ENCODE peak calls at places on chromosomes 1 and 21, in five cellular contexts. One of them, this sample, is unnamed.
A peak's percentile ranks its signal among the peaks of the same experiment; 100 is the strongest.

GRCh38 chr1:154877370-154877974 is 7.4 kb upstream of the KCNN3 start:
- DNase-seq in RWPE1: no peak
- DNase-seq in left ventricle myocardium inferior: no peak
- DNase-seq in colonic mucosa: peak; percentile 46
- DNase-seq in tibial nerve: no peak
- DNase-seq in this sample: no peak

GRCh38 chr1:75736016-75736415 is 11.5 kb downstream of the ACADM start:
- DNase-seq in RWPE1: no peak
- DNase-seq in tibial nerve: no peak
- DNase-seq in colonic mucosa: no peak
- DNase-seq in left ventricle myocardium inferior: no peak
- DNase-seq in this sample: no peak

GRCh38 chr1:82597620-82598019 is 796.9 kb downstream of the ADGRL2 start:
- DNase-seq in tibial nerve: no peak
- DNase-seq in left ventricle myocardium inferior: no peak
- DNase-seq in colonic mucosa: no peak
- DNase-seq in RWPE1: no peak
- DNase-seq in this sample: no peak

GRCh38 chr1:207284209-207284892 is 37.1 kb upstream of the CD55 start:
- DNase-seq in left ventricle myocardium inferior: no peak
- DNase-seq in tibial nerve: no peak
- DNase-seq in RWPE1: no peak
- DNase-seq in colonic mucosa: no peak
- DNase-seq in this sample: no peak

GRCh38 chr1:167599839-167600581 is 30.0 kb upstream of the RCSD1 start:
- DNase-seq in tibial nerve: peak; percentile 28
- DNase-seq in colonic mucosa: peak; percentile 27
- DNase-seq in RWPE1: peak; percentile 36
- DNase-seq in left ventricle myocardium inferior: peak; percentile 33
- DNase-seq in this sample: no peak

GRCh38 chr1:36638268-36638667 is 155.6 kb upstream of the CSF3R start:
- DNase-seq in tibial nerve: no peak
- DNase-seq in RWPE1: no peak
- DNase-seq in left ventricle myocardium inferior: no peak
- DNase-seq in colonic mucosa: no peak
- DNase-seq in this sample: no peak

GRCh38 chr1:7808253-7808844 is 24.3 kb downstream of the PER3 start:
- DNase-seq in tibial nerve: no peak
- DNase-seq in colonic mucosa: no peak
- DNase-seq in RWPE1: peak; percentile 26
- DNase-seq in left ventricle myocardium inferior: no peak
- DNase-seq in this sample: no peak

GRCh38 chr1:206106328-206107167 is 10.6 kb downstream of the AVPR1B start:
- DNase-seq in colonic mucosa: peak; percentile 81
- DNase-seq in left ventricle myocardium inferior: peak; percentile 72
- DNase-seq in tibial nerve: peak; percentile 83
- DNase-seq in RWPE1: peak; percentile 92
- DNase-seq in this sample: no peak

GRCh38 chr21:32908529-32908928 is 117.2 kb upstream of the OLIG2 start:
- DNase-seq in left ventricle myocardium inferior: no peak
- DNase-seq in tibial nerve: no peak
- DNase-seq in RWPE1: no peak
- DNase-seq in colonic mucosa: no peak
- DNase-seq in this sample: no peak

GRCh38 chr1:2459757-2460156 is 16.3 kb upstream of the PLCH2 start:
- DNase-seq in tibial nerve: no peak
- DNase-seq in left ventricle myocardium inferior: peak; percentile 45
- DNase-seq in RWPE1: no peak
- DNase-seq in colonic mucosa: no peak
- DNase-seq in this sample: no peak

GRCh38 chr1:209633335-209633997 is 18.8 kb downstream of the LAMB3 start:
- DNase-seq in colonic mucosa: no peak
- DNase-seq in RWPE1: no peak
- DNase-seq in left ventricle myocardium inferior: no peak
- DNase-seq in tibial nerve: no peak
- DNase-seq in this sample: no peak

GRCh38 chr1:171845998-171846397 is 4.7 kb downstream of the DNM3 start:
- DNase-seq in left ventricle myocardium inferior: no peak
- DNase-seq in tibial nerve: no peak
- DNase-seq in colonic mucosa: no peak
- DNase-seq in RWPE1: no peak
- DNase-seq in this sample: no peak

GRCh38 chr1:21292991-21293536 is 2.8 kb upstream of the ECE1 start:
- DNase-seq in tibial nerve: no peak
- DNase-seq in colonic mucosa: no peak
- DNase-seq in RWPE1: no peak
- DNase-seq in left ventricle myocardium inferior: no peak
- DNase-seq in this sample: no peak

GRCh38 chr1:58249729-58250586 is 296.6 kb downstream of the OMA1 start:
- DNase-seq in left ventricle myocardium inferior: peak; percentile 21
- DNase-seq in RWPE1: no peak
- DNase-seq in colonic mucosa: no peak
- DNase-seq in tibial nerve: no peak
- DNase-seq in this sample: no peak

GRCh38 chr1:228154685-228155571 is 5.2 kb downstream of the GJC2 start:
- DNase-seq in tibial nerve: no peak
- DNase-seq in RWPE1: no peak
- DNase-seq in colonic mucosa: no peak
- DNase-seq in left ventricle myocardium inferior: peak; percentile 11
- DNase-seq in this sample: no peak

GRCh38 chr1:15997076-15997585 is 6.9 kb upstream of the SRARP start:
- DNase-seq in left ventricle myocardium inferior: no peak
- DNase-seq in tibial nerve: no peak
- DNase-seq in colonic mucosa: no peak
- DNase-seq in RWPE1: no peak
- DNase-seq in this sample: no peak

GRCh38 chr1:51910182-51910581 is 31.7 kb upstream of the NRDC start:
- DNase-seq in RWPE1: no peak
- DNase-seq in colonic mucosa: no peak
- DNase-seq in tibial nerve: no peak
- DNase-seq in left ventricle myocardium inferior: no peak
- DNase-seq in this sample: no peak

GRCh38 chr1:12276225-12276624 is 46.4 kb downstream of the VPS13D start:
- DNase-seq in colonic mucosa: no peak
- DNase-seq in tibial nerve: no peak
- DNase-seq in left ventricle myocardium inferior: no peak
- DNase-seq in RWPE1: no peak
- DNase-seq in this sample: no peak

GRCh38 chr1:7579016-7579415 is 192.1 kb upstream of the VAMP3 start:
- DNase-seq in tibial nerve: no peak
- DNase-seq in colonic mucosa: no peak
- DNase-seq in left ventricle myocardium inferior: no peak
- DNase-seq in RWPE1: no peak
- DNase-seq in this sample: no peak

GRCh38 chr1:54888080-54888733 is 1.2 kb upstream of the DHCR24 start:
- DNase-seq in tibial nerve: no peak
- DNase-seq in RWPE1: no peak
- DNase-seq in colonic mucosa: no peak
- DNase-seq in left ventricle myocardium inferior: no peak
- DNase-seq in this sample: no peak

GRCh38 chr1:58754683-58755467 is 29.0 kb downstream of the JUN start:
- DNase-seq in left ventricle myocardium inferior: no peak
- DNase-seq in tibial nerve: no peak
- DNase-seq in colonic mucosa: no peak
- DNase-seq in RWPE1: no peak
- DNase-seq in this sample: no peak

GRCh38 chr1:111930356-111930755 is 59.1 kb downstream of the KCND3 start:
- DNase-seq in RWPE1: no peak
- DNase-seq in left ventricle myocardium inferior: no peak
- DNase-seq in tibial nerve: no peak
- DNase-seq in colonic mucosa: no peak
- DNase-seq in this sample: no peak

GRCh38 chr1:183920651-183921050 is 115.7 kb downstream of the RGL1 start:
- DNase-seq in colonic mucosa: no peak
- DNase-seq in RWPE1: no peak
- DNase-seq in left ventricle myocardium inferior: no peak
- DNase-seq in tibial nerve: no peak
- DNase-seq in this sample: no peak

GRCh38 chr1:232047473-232047872 is 420.9 kb downstream of the DISC1 start:
- DNase-seq in tibial nerve: no peak
- DNase-seq in colonic mucosa: no peak
- DNase-seq in RWPE1: no peak
- DNase-seq in left ventricle myocardium inferior: no peak
- DNase-seq in this sample: no peak

GRCh38 chr1:173418107-173418985 is 58.8 kb upstream of the PRDX6 start:
- DNase-seq in RWPE1: no peak
- DNase-seq in left ventricle myocardium inferior: no peak
- DNase-seq in tibial nerve: no peak
- DNase-seq in colonic mucosa: no peak
- DNase-seq in this sample: no peak

GRCh38 chr1:146021622-146022402 is at the start of gene HJV:
- DNase-seq in left ventricle myocardium inferior: no peak
- DNase-seq in colonic mucosa: no peak
- DNase-seq in tibial nerve: no peak
- DNase-seq in RWPE1: no peak
- DNase-seq in this sample: no peak

GRCh38 chr1:170592591-170593111 is 60.7 kb downstream of the GORAB start:
- DNase-seq in left ventricle myocardium inferior: no peak
- DNase-seq in RWPE1: no peak
- DNase-seq in colonic mucosa: no peak
- DNase-seq in tibial nerve: no peak
- DNase-seq in this sample: no peak

GRCh38 chr21:35652196-35652595 is 408.1 kb downstream of the SETD4 start:
- DNase-seq in colonic mucosa: no peak
- DNase-seq in left ventricle myocardium inferior: no peak
- DNase-seq in tibial nerve: no peak
- DNase-seq in RWPE1: no peak
- DNase-seq in this sample: no peak

GRCh38 chr21:35651166-35651565 is 409.2 kb downstream of the SETD4 start:
- DNase-seq in colonic mucosa: no peak
- DNase-seq in left ventricle myocardium inferior: no peak
- DNase-seq in tibial nerve: no peak
- DNase-seq in RWPE1: no peak
- DNase-seq in this sample: no peak

GRCh38 chr21:35646606-35647005 is 413.7 kb downstream of the SETD4 start:
- DNase-seq in tibial nerve: no peak
- DNase-seq in colonic mucosa: no peak
- DNase-seq in left ventricle myocardium inferior: no peak
- DNase-seq in RWPE1: no peak
- DNase-seq in this sample: no peak

GRCh38 chr21:35649186-35649585 is 411.1 kb downstream of the SETD4 start:
- DNase-seq in tibial nerve: no peak
- DNase-seq in left ventricle myocardium inferior: no peak
- DNase-seq in colonic mucosa: no peak
- DNase-seq in RWPE1: peak; percentile 8
- DNase-seq in this sample: no peak

DNA sequence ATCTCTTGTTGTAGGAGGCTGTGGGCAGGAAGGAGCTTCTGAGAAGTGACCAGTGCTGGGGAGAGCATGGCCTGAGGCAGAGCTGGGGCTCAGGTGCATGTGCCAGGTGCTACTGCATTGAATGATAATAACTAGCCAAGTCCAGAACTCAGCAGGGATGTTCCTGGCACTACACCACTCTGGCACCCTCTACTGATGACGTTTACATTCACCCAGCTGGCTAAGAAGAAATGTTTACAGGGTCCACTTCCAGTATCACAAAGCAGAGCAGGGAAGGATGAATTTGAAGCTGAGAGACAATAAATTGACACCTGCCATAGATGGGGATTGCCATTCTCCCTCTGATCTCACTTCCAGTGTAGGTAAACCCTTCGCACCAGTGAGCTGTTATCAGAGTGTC is 411.8 kb downstream of the SETD4 start:
- DNase-seq in colonic mucosa: no peak
- DNase-seq in tibial nerve: no peak
- DNase-seq in RWPE1: no peak
- DNase-seq in left ventricle myocardium inferior: no peak
- DNase-seq in this sample: no peak
- TF ChIP-seq CTCF in colonic mucosa: no peak
- TF ChIP-seq CTCF in tibial nerve: no peak
- TF ChIP-seq CTCF in RWPE1: no peak
- TF ChIP-seq CTCF in left ventricle myocardium inferior: no peak
- TF ChIP-seq CTCF in this sample: no peak

GRCh38 chr1:67648582-67649326 is 36.2 kb upstream of the GADD45A start:
- DNase-seq in left ventricle myocardium inferior: no peak
- DNase-seq in tibial nerve: no peak
- DNase-seq in colonic mucosa: no peak
- DNase-seq in RWPE1: no peak
- DNase-seq in this sample: no peak
- TF ChIP-seq CTCF in left ventricle myocardium inferior: no peak
- TF ChIP-seq CTCF in tibial nerve: no peak
- TF ChIP-seq CTCF in colonic mucosa: no peak
- TF ChIP-seq CTCF in RWPE1: no peak
- TF ChIP-seq CTCF in this sample: no peak

GRCh38 chr21:42696516-42697040 is 43.2 kb downstream of the PDE9A start:
- DNase-seq in tibial nerve: no peak
- DNase-seq in RWPE1: no peak
- DNase-seq in left ventricle myocardium inferior: no peak
- DNase-seq in colonic mucosa: no peak
- DNase-seq in this sample: no peak
- TF ChIP-seq CTCF in tibial nerve: no peak
- TF ChIP-seq CTCF in RWPE1: no peak
- TF ChIP-seq CTCF in left ventricle myocardium inferior: no peak
- TF ChIP-seq CTCF in colonic mucosa: no peak
- TF ChIP-seq CTCF in this sample: no peak

GRCh38 chr1:175935166-175935565 is 191.8 kb upstream of the TNR start:
- DNase-seq in left ventricle myocardium inferior: no peak
- DNase-seq in RWPE1: no peak
- DNase-seq in colonic mucosa: no peak
- DNase-seq in tibial nerve: no peak
- DNase-seq in this sample: no peak

GRCh38 chr1:175927944-175928343 is 184.5 kb upstream of the TNR start:
- DNase-seq in left ventricle myocardium inferior: no peak
- DNase-seq in RWPE1: no peak
- DNase-seq in tibial nerve: no peak
- DNase-seq in colonic mucosa: no peak
- DNase-seq in this sample: no peak

GRCh38 chr1:175936736-175937135 is 193.3 kb upstream of the TNR start:
- DNase-seq in colonic mucosa: no peak
- DNase-seq in RWPE1: no peak
- DNase-seq in left ventricle myocardium inferior: no peak
- DNase-seq in tibial nerve: no peak
- DNase-seq in this sample: no peak

GRCh38 chr1:175935566-175936115 is 192.2 kb upstream of the TNR start:
- DNase-seq in colonic mucosa: no peak
- DNase-seq in left ventricle myocardium inferior: no peak
- DNase-seq in tibial nerve: no peak
- DNase-seq in RWPE1: no peak
- DNase-seq in this sample: no peak

GRCh38 chr1:175933801-175934200 is 190.4 kb upstream of the TNR start:
- DNase-seq in left ventricle myocardium inferior: no peak
- DNase-seq in colonic mucosa: no peak
- DNase-seq in tibial nerve: no peak
- DNase-seq in RWPE1: no peak
- DNase-seq in this sample: no peak
- TF ChIP-seq CTCF in left ventricle myocardium inferior: no peak
- TF ChIP-seq CTCF in colonic mucosa: no peak
- TF ChIP-seq CTCF in tibial nerve: no peak
- TF ChIP-seq CTCF in RWPE1: no peak
- TF ChIP-seq CTCF in this sample: no peak

DNA sequence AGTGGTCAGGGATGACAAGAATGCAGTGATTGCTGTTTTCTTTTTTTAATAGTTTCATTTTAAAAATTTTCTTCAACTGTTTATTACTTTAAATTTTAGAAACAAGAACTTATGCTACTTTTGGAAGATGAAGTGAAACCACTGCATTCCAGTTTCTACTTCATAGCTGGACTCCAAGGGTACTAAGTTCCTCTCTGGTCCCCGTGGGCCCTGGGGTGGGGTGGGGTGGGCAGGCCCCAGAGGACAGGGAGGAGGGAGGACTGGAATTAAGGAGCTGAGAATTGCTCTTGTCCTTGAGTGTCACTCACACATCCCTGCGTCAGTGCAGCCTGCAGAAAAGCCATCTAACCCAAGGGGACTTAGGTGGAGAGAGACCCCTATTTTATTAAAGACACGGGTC is 97.4 kb downstream of the RAVER2 start:
- DNase-seq in colonic mucosa: no peak
- DNase-seq in left ventricle myocardium inferior: no peak
- DNase-seq in RWPE1: no peak
- DNase-seq in tibial nerve: no peak
- DNase-seq in this sample: no peak
- TF ChIP-seq CTCF in colonic mucosa: no peak
- TF ChIP-seq CTCF in left ventricle myocardium inferior: no peak
- TF ChIP-seq CTCF in RWPE1: no peak
- TF ChIP-seq CTCF in tibial nerve: no peak
- TF ChIP-seq CTCF in this sample: no peak